ENCODE peak calls at places on chromosomes 6 and 20, in eight cellular contexts. D is lower lobe of right lung; Z is esophagus muscularis mucosa; E is right cardiac atrium; G is CD8-positive, alpha-beta memory T cell; Q is astrocyte; T is uterus; F is fibroblast of lung. K is an unnamed sample. For H3K27me3, the result is how much of the 10 kb centered on the place peaks cover.

GRCh38 chr20:13166006-13166405 is 55.1 kb upstream of the ISM1 start:
- DNase-seq in E (no peak), Q (no peak), F (no peak), G (no peak), T (no peak), D (no peak), Z (no peak), K (peak)

GRCh38 chr6:90420495-90420894 is 123.9 kb upstream of the BACH2 start:
- DNase-seq in F (no peak), T (no peak), G (no peak), E (no peak), Z (no peak), D (no peak), Q (no peak), K (no peak)

GRCh38 chr20:12927489-12927888 is 81.3 kb upstream of the SPTLC3 start:
- DNase-seq in Z (no peak), Q (peak), F (no peak), T (no peak), G (no peak), D (no peak), E (no peak), K (no peak)

GRCh38 chr6:170516783-170517616 is 36.1 kb downstream of the PSMB1 start:
- DNase-seq in Z (no peak), F (peak), G (peak), T (no peak), E (no peak), Q (peak), D (peak), K (peak)

GRCh38 chr6:127291495-127291894 is 24.8 kb downstream of the RNF146 start:
- DNase-seq in G (no peak), Z (no peak), E (no peak), F (no peak), D (no peak), Q (no peak), T (no peak), K (no peak)

GRCh38 chr20:16128538-16129106 is 444.6 kb downstream of the KIF16B start:
- DNase-seq in T (no peak), E (no peak), Q (no peak), Z (no peak), G (no peak), D (no peak), F (no peak), K (no peak)

GRCh38 chr6:100663219-100663863 is 198.6 kb upstream of the SIM1 start:
- DNase-seq in T (no peak), G (no peak), Z (no peak), E (no peak), D (no peak), Q (peak), F (peak), K (no peak)

GRCh38 chr6:152293404-152293803 is 343.8 kb downstream of the SYNE1 start:
- DNase-seq in Q (no peak), G (no peak), E (no peak), Z (no peak), F (no peak), T (no peak), D (no peak), K (peak)

GRCh38 chr6:111458670-111459232 is 24.3 kb downstream of the REV3L start:
- DNase-seq in E (no peak), F (no peak), G (no peak), T (no peak), Z (no peak), D (no peak), Q (no peak), K (no peak)
- H3K27me3 ChIP-seq in E (under half), F (under half), G (under half), T (under half), Z (under half), D (under half), Q (under half), K (under half)

DNA sequence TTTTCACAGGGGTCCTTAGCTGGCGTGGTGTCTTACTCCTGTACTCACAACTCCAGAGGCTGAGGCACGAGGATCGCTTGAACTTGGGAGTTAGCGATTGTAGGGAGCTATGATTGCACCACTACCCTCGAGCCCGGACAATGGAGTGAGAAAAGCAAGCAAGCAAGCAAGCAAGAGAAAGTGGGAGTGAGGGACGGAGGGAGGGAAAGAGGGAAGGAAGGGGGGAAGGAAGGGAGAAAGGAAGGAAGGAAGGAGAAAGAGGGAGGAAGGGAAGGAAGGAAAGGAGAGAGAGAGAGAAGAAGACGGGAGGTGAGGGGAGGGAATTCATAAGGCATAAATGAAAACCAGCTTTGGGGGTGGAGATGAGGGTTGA is 120.5 kb downstream of the TRIM27 start:
- DNase-seq in Q (no peak), G (no peak), F (no peak), Z (no peak), D (no peak), E (no peak), T (no peak), K (no peak)
- H3K27me3 ChIP-seq in Q (under half), G (under half), F (under half), Z (under half), D (half or more), E (under half), T (under half), K (under half)

GRCh38 chr6:7003041-7003440 is 104.7 kb upstream of the RREB1 start:
- DNase-seq in E (no peak), D (no peak), Q (no peak), F (no peak), Z (no peak), T (no peak), G (no peak), K (peak)

GRCh38 chr6:7006536-7007191 is 101.1 kb upstream of the RREB1 start:
- DNase-seq in E (no peak), D (no peak), T (no peak), Z (no peak), G (no peak), F (no peak), Q (peak), K (no peak)

GRCh38 chr6:7008451-7008988 is 99.2 kb upstream of the RREB1 start:
- DNase-seq in F (no peak), G (no peak), T (no peak), D (no peak), Q (no peak), Z (no peak), E (no peak), K (no peak)

GRCh38 chr6:7000825-7001777 is 106.7 kb upstream of the RREB1 start:
- DNase-seq in E (no peak), Z (no peak), F (no peak), Q (no peak), D (no peak), G (no peak), T (no peak), K (no peak)

GRCh38 chr6:7004581-7005297 is 103.0 kb upstream of the RREB1 start:
- DNase-seq in Z (no peak), F (no peak), T (no peak), D (peak), Q (no peak), E (no peak), G (no peak), K (no peak)
- H3K27me3 ChIP-seq in Z (under half), F (under half), T (under half), D (under half), Q (under half), E (under half), G (under half), K (under half)

GRCh38 chr6:131782764-131783163 is 25.1 kb upstream of the ENPP1 start:
- DNase-seq in E (no peak), G (no peak), T (no peak), Q (no peak), D (no peak), Z (no peak), F (no peak), K (peak)
- H3K27me3 ChIP-seq in E (under half), G (under half), T (under half), Q (under half), D (under half), Z (under half), F (under half), K (under half)

GRCh38 chr20:63175031-63175895 is 40.7 kb downstream of the YTHDF1 start:
- DNase-seq in G (no peak), E (no peak), Z (no peak), Q (no peak), T (no peak), F (no peak), D (no peak), K (no peak)

GRCh38 chr20:63177134-63177784 is 38.7 kb downstream of the YTHDF1 start:
- DNase-seq in G (no peak), D (no peak), T (no peak), F (no peak), E (no peak), Z (no peak), Q (no peak), K (no peak)

GRCh38 chr20:63177785-63178444 is 38.0 kb downstream of the YTHDF1 start:
- DNase-seq in T (no peak), D (no peak), G (no peak), E (no peak), Q (no peak), Z (no peak), F (no peak), K (no peak)

GRCh38 chr20:63176035-63176434 is 39.9 kb downstream of the YTHDF1 start:
- DNase-seq in T (no peak), G (no peak), D (no peak), F (no peak), E (no peak), Z (no peak), Q (no peak), K (no peak)

DNA sequence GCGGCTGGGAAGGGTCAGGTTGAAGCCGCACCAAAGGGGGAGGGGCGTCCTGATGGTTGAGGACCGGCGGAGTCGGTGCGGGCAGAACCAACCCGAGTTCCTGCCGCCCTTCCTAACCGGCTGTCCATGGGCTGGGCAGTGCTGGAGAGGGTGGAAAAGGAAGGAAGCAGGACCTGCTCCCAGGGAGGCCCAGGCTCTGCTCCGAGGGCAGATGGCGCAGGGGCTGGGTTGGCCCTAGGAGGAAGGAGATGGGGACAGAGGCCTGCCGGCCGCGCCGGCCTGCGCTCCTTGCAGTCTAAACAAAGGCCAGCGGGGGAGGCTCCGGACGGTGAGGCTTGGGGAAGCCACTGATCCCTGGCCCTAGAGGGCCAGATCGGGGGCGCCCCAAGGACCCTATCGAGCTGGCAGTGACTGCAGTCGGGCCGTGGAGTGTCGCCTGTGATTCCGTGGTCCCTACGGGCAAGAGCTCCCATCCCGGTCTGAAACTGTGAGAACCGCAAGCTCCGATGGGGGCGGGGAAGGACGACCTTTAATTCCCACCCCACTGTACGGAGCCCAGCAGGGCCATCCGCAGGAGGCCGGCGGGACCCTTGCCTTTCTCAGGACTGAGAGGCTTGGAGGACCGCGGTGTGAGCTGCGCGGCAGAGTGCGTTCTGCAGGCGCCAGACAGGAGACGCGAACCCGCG is 39.3 kb downstream of the YTHDF1 start:
- DNase-seq in Z (no peak), D (no peak), G (no peak), F (no peak), Q (no peak), E (no peak), T (no peak), K (no peak)
- H3K27me3 ChIP-seq in Z (half or more), D (half or more), G (under half), F (half or more), Q (half or more), E (under half), T (under half), K (half or more)